ENCODE peak calls at places on chromosomes 4 and X, in eight cellular contexts. E, R, L, A, B, N, F and G are unnamed samples.

GRCh38 chrX:129678881-129679195 is 24.1 kb upstream of the APLN start:
- DNase-seq in L (no peak), N (no peak), A (no peak), B (no peak), E (no peak), R (no peak), F (no peak), G (no peak)

GRCh38 chr4:3461515-3462291 is 1.4 kb upstream of the DOK7 start:
- DNase-seq in F (no peak), N (peak), L (no peak), A (no peak), E (peak), B (no peak), R (no peak), G (no peak)

GRCh38 chrX:110218591-110218990 is 99.3 kb downstream of the AMMECR1 start:
- DNase-seq in R (peak), A (no peak), E (no peak), N (peak), B (no peak), F (no peak), L (no peak), G (no peak)

GRCh38 chr4:156931267-156931666 is 40.3 kb downstream of the PDGFC start:
- DNase-seq in L (no peak), F (no peak), A (peak), R (peak), B (peak), E (no peak), N (peak), G (no peak)

GRCh38 chrX:110175146-110175545 is 142.7 kb downstream of the AMMECR1 start:
- DNase-seq in B (no peak), A (no peak), R (no peak), F (no peak), L (no peak), N (no peak), E (no peak), G (no peak)

GRCh38 chrX:153723351-153724251 is 586 bp downstream of the BCAP31 start:
- DNase-seq in E (peak), R (peak), N (peak), L (peak), A (no peak), F (no peak), B (peak), G (no peak)

GRCh38 chr4:59537231-59537886 is 1662.8 kb upstream of the ADGRL3 start:
- DNase-seq in E (no peak), F (no peak), B (no peak), R (no peak), L (no peak), A (no peak), N (no peak), G (no peak)

GRCh38 chrX:14073561-14073960 is 43.9 kb upstream of the GEMIN8 start:
- DNase-seq in L (no peak), E (no peak), A (no peak), R (peak), B (no peak), N (no peak), F (no peak), G (no peak)

GRCh38 chr4:141352775-141353544 is 132.3 kb downstream of the ZNF330 start:
- DNase-seq in R (peak), L (no peak), N (peak), A (no peak), F (no peak), B (peak), E (no peak), G (no peak)

GRCh38 chr4:86963697-86964096 is 28.9 kb downstream of the AFF1 start:
- DNase-seq in B (peak), R (peak), E (no peak), A (no peak), L (no peak), F (no peak), N (no peak), G (no peak)

GRCh38 chr4:147547314-147548056 is 66.6 kb downstream of the EDNRA start:
- DNase-seq in B (peak), R (peak), E (no peak), N (peak), L (peak), A (no peak), F (no peak), G (no peak)

GRCh38 chrX:70826715-70827114 is 81.8 kb downstream of the TEX11 start:
- DNase-seq in B (no peak), L (no peak), N (peak), E (no peak), R (no peak), A (no peak), F (no peak), G (no peak)

DNA sequence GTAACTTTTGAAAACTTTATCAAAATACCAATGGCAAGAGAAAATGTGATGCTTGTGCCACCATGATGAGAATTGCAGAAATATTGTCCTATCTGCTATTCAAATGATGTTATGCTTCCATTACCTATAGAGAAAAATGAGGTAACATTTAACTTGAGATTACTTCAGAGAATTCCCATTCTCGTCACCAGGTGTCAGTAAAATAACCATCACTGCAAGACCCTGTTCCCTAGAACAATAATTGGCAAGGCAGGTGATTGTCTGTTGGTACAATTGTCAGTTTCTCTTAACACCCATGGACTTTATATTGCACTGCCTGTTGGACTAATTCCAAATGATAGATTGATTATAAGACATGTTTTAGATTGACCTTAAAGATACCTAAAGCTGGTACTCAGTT is 179.9 kb downstream of the GABRG1 start:
- DNase-seq in E (no peak), L (no peak), R (no peak), F (no peak), B (no peak), A (no peak), N (no peak), G (no peak)
- TF ChIP-seq CTCF in E (no peak), L (no peak), R (no peak), F (no peak), B (no peak), A (no peak), N (no peak), G (no peak)

GRCh38 chrX:10516781-10517322 is 103.5 kb downstream of the MID1 start:
- DNase-seq in R (no peak), L (no peak), B (no peak), F (no peak), E (no peak), A (no peak), N (no peak), G (no peak)

GRCh38 chrX:10524578-10524977 is 95.8 kb downstream of the MID1 start:
- DNase-seq in A (no peak), N (peak), R (peak), L (no peak), F (no peak), E (no peak), B (no peak), G (no peak)

GRCh38 chrX:10518073-10518472 is 102.3 kb downstream of the MID1 start:
- DNase-seq in R (no peak), A (no peak), L (no peak), B (no peak), E (no peak), N (no peak), F (no peak), G (no peak)

GRCh38 chrX:10519278-10519677 is 101.1 kb downstream of the MID1 start:
- DNase-seq in E (no peak), R (no peak), B (no peak), L (no peak), A (no peak), F (no peak), N (peak), G (no peak)

GRCh38 chrX:10519761-10520160 is 100.6 kb downstream of the MID1 start:
- DNase-seq in E (no peak), R (no peak), L (no peak), A (no peak), B (peak), N (peak), F (no peak), G (no peak)
- TF ChIP-seq CTCF in E (no peak), R (no peak), L (no peak), A (no peak), B (no peak), N (no peak), F (no peak), G (no peak)

GRCh38 chrX:67543818-67544217 is at the start of gene AR:
- DNase-seq in A (peak), N (peak), B (peak), L (no peak), F (peak), E (peak), R (peak), G (peak)
- TF ChIP-seq CTCF in A (no peak), N (no peak), B (no peak), L (no peak), F (no peak), E (no peak), R (no peak), G (no peak)

DNA sequence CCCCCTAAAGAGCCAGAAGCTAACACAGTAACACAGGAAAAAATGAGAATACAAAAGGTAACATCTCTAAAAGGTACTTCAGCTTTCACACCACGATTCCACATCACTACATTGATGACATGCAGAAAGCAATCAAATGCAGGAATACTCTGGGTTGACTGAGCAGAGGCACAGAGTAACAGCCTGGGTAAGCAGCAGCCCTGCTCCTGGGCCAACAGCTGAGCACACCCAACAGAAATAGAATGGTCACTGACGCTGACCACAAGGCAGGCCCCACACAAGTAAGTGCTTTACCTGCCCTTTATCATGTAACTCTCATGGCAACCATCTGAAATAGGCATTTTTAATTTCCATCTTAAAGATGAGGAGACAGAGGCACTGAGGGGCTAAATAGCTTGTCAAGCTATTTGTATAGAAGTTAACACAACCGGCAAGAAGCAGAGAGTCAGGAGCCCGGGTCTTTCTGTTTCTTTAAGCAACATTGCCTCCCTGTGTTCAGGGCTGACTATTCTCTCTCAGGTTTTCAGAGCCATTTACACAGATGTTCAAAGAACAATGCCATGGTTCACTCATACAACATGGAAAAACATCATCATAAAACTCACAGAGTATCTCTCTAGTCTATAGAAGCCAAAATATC is 168.9 kb downstream of the ZNF674 start:
- DNase-seq in E (no peak), A (peak), L (peak), R (peak), N (peak), F (no peak), B (peak), G (no peak)
- TF ChIP-seq CTCF in E (no peak), A (no peak), L (peak), R (peak), N (peak), F (no peak), B (peak), G (peak)

DNA sequence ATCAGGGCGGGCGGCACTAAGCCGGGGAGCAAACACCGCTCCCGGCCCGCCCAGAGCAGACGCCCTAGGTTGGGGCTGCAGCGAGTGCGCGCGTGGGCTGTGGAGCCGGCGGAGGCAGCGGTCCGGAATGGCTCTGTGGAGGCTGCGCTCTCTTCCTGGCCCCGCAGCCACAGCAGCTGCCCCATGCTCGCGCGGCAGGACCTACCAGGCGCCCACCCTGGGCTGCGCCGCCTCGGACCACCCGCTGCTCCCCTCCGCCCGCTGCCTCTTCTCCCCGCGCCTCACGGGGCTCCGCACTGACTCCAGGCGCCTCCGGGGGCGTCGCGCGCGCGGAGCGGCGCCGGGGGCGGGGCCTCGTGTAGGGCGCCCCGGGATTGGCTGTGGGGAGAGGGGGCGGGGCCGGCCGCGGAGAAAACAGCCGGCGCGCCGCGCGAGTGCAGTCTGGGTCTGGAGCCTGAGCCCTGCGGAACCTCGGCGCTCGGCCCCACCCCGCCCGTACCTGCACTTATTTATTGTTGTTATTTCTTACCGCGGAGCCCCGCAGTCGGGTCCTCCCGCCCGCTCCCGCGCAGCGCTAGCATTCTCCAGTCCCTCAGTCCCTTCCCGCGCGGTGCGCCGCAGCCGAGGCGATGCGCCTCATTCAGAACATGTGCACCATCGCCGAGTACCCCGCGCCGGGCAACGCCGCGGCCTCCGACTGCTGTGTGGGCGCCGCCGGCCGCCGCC is at the start of gene RASL11B:
- DNase-seq in E (peak), R (peak), B (peak), F (peak), N (peak), L (peak), A (peak), G (no peak)
- TF ChIP-seq CTCF in E (peak), R (no peak), B (peak), F (peak), N (no peak), L (peak), A (no peak), G (peak)

DNA sequence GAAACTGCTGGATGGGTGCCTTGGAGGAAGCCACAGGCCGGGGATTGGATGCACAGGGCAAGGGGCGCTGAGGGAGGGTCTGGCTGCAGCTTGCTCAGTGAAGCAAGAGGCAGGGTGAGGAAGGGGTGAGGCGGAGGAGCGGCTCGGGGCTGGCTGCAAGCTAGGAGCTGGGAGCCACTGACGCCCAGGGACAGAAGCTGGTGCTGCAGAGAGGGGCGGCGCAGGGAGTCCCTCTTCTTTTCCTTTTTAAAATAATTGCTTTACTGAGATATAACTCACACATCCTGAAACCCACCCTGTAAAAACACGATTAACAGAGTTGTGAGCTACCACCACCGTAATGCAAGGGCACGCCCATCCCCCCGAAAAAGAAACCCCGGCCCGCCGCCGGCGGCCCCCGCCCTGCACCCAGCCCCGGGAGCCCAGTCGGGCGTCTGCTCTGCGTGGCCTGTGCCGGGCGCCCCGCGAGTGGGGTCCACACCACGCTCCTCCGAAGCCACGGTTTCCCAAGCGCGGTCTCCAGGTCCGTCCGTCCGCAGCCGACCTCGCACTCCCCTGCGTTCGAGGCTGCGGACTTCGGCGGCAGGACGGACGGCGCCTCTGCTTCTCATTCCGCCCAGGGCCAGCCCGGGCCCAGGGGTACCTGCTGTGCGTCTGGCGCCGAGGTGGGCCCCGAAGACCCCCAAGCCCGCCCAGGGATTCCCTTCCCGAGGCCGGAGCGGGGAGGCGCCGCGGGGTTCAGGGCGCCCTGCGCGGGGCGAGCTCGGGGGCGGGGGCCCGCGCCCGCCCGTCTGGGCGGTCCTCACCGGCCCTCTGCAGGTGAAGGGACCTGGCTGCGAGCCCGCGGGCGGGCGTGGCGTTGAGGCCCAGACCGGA is 865 bp upstream of the UVSSA start:
- DNase-seq in L (peak), E (peak), R (peak), N (peak), B (peak), A (peak), F (no peak), G (no peak)
- TF ChIP-seq CTCF in L (peak), E (no peak), R (no peak), N (peak), B (no peak), A (no peak), F (no peak), G (peak)

GRCh38 chr4:118883861-118884260 is 4.8 kb upstream of the SYNPO2 start:
- DNase-seq in B (no peak), E (no peak), A (no peak), F (no peak), N (no peak), R (no peak), L (no peak), G (no peak)
- TF ChIP-seq CTCF in B (peak), E (no peak), A (no peak), F (no peak), N (no peak), R (peak), L (peak), G (peak)